ENCODE peak calls at places on chromosomes 7 and 10, in six cellular contexts. X is neuronal stem cell, L is uterus, Y is mammary epithelial cell, I is transverse colon, E is left lung. F is an unnamed sample.

GRCh38 chr10:114395361-114396022 is 8.8 kb downstream of the AFAP1L2 start:
- DNase-seq in X (no peak), L (no peak), Y (no peak), I (no peak), E (no peak), F (no peak)

GRCh38 chr7:116777613-116778380 is 84.6 kb upstream of the CAPZA2 start:
- DNase-seq in X (no peak), L (no peak), Y (peak), I (no peak), E (no peak), F (no peak)

GRCh38 chr10:83037653-83038052 is 1101.7 kb upstream of the GHITM start:
- DNase-seq in X (no peak), L (no peak), Y (no peak), I (no peak), E (no peak), F (no peak)

GRCh38 chr7:28761485-28761884 is 196.6 kb downstream of the TRIL start:
- DNase-seq in X (no peak), L (no peak), Y (no peak), I (no peak), E (no peak), F (no peak)

GRCh38 chr10:98814459-98814858 is 367.7 kb upstream of the HPS1 start:
- DNase-seq in X (no peak), L (no peak), Y (no peak), I (no peak), E (no peak), F (no peak)

GRCh38 chr7:3301831-3302618 is 973 bp downstream of the SDK1 start:
- DNase-seq in X (peak), L (peak), Y (no peak), I (no peak), E (no peak), F (peak)

GRCh38 chr10:104424719-104425118 is 71.1 kb downstream of the CFAP58 start:
- DNase-seq in X (no peak), L (no peak), Y (peak), I (no peak), E (no peak), F (no peak)

GRCh38 chr10:114534480-114535095 is 123.5 kb downstream of the ABLIM1 start:
- DNase-seq in X (no peak), L (no peak), Y (no peak), I (no peak), E (no peak), F (no peak)

GRCh38 chr7:142855756-142856564 is 1.1 kb downstream of the EPHB6 start:
- DNase-seq in X (no peak), L (peak), Y (no peak), I (peak), E (peak), F (peak)

DNA sequence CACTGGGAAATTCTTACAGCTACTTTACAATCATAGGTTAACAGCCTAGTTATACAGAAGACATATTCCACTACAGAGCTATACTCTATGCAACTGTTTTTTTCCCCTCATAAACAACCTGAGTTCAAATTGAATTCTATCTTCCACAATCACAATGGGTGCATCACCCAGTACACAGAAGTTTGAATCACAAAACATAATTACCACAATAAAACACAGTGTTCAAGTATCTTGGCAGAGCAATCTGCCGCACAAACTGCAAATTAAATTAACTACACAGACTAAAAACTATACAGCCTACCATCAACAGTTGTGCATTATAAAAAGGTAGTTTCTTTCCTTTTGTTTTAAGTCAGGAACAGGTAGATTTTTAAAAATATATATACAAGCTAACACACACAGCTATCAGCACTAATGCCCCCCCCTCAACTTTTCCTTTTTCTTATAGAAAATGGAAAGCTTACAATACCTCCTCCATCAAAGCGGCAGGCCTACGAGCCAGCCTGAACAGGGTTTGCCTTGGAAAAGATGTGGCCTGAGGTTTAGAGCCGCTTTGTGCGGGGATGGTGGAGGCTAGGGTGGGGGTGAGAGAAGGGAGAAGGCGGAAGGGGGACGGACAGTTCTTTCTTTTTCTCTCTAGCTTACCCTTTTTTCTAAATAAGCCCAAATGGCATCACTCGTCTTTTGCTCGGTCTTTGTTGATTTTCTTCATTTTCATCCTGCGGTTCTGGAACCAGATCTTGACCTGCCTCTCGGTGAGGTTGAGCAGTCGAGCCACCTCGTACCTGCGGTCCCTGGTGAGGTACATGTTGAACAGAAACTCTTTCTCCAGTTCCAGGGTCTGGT is 2.2 kb downstream of the HOXA9 start:
- DNase-seq in X (no peak), L (no peak), Y (peak), I (peak), E (peak), F (no peak)
- H3K27ac ChIP-seq in X (no peak), L (peak), Y (no peak), I (peak), E (no peak), F (no peak)

DNA sequence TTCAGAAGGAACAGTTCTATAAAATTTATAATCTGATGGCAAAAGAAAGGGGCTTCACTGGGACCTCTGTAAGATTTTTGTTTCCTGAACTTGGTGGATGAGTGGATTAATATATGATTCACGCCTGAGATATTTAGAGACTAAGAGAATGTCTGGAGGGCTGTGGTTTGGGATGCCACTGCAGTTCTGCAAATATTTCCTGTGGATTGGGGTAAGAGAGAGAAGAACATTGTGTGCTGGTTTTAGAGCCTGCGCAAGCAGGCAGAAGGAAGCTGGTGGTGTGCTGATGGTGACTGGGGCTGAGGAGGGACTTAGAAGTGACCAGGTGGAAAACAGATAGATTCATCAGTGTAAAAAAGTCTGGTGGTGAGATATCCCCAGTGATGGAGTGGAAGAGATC is 87.0 kb downstream of the SUGCT start:
- DNase-seq in X (no peak), L (no peak), Y (peak), I (no peak), E (no peak), F (no peak)
- H3K27ac ChIP-seq in X (no peak), L (no peak), Y (peak), I (no peak), E (no peak), F (no peak)

DNA sequence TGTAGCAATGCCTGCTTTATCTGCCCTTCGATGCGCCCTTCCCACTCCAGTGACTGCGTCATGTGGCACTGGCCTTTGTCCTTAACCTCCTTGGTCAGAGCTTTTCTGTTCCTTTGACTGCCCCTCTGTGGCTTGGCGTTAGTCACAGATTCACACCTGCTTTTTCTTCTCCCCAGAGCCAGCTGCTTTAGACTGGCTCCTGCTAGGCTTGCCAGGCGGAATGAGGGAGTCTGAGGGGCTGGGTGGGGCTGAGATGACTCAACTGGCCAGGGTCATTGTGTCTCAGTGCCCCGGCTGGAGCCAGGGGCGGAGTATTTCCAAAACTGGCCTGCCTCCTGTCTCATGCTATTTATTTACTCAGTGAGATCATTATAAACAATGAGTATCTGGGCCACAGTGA is 194.1 kb downstream of the EMX2 start:
- DNase-seq in X (no peak), L (no peak), Y (no peak), I (no peak), E (no peak), F (no peak)
- H3K27ac ChIP-seq in X (no peak), L (no peak), Y (no peak), I (no peak), E (no peak), F (no peak)

DNA sequence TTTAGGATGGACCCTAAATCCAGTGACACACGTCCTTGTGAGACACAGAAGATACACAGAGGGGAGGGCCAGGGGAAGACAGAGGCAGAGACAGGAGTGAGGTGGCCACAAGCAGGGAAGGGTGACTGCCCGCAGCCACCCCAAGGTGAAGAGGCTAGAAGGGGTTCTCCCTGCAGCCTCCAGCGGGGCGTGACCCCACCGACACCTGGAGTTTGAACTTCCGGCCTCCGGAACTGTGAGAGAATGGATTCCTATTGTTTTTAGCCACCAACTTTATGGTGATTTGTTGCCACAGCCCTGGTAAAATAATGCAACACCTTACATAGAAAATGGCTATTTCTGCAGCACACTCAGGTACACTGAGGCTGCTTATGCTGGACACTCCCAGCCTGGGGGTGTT is 155.2 kb upstream of the CHST15 start:
- DNase-seq in X (no peak), L (no peak), Y (no peak), I (peak), E (no peak), F (no peak)
- H3K27ac ChIP-seq in X (no peak), L (no peak), Y (no peak), I (no peak), E (no peak), F (no peak)

GRCh38 chr10:132021046-132021445 is 39.3 kb upstream of the BNIP3 start:
- DNase-seq in X (no peak), L (no peak), Y (no peak), I (no peak), E (no peak), F (peak)
- H3K27ac ChIP-seq in X (no peak), L (no peak), Y (no peak), I (no peak), E (no peak), F (no peak)

DNA sequence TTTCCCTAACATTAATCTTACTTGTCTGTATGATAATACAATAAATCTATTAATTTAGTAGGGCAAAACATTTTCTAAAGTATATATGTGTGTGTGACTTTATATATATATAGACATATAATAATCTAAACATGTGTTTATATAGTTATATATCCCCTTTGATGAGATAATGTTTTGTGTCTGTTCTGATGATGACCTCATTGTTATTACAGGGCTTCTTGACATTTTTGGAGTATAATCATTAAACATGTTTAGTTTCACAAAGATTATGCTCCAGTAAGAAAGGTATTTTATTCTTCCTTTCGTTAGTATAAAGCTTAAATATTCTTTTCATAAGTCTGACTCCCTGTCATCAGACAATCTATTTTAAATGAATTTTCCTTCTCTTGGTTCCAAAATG is 62.3 kb upstream of the CABCOCO1 start:
- DNase-seq in X (no peak), L (no peak), Y (no peak), I (no peak), E (no peak), F (no peak)
- H3K27ac ChIP-seq in X (no peak), L (no peak), Y (no peak), I (no peak), E (no peak), F (no peak)

DNA sequence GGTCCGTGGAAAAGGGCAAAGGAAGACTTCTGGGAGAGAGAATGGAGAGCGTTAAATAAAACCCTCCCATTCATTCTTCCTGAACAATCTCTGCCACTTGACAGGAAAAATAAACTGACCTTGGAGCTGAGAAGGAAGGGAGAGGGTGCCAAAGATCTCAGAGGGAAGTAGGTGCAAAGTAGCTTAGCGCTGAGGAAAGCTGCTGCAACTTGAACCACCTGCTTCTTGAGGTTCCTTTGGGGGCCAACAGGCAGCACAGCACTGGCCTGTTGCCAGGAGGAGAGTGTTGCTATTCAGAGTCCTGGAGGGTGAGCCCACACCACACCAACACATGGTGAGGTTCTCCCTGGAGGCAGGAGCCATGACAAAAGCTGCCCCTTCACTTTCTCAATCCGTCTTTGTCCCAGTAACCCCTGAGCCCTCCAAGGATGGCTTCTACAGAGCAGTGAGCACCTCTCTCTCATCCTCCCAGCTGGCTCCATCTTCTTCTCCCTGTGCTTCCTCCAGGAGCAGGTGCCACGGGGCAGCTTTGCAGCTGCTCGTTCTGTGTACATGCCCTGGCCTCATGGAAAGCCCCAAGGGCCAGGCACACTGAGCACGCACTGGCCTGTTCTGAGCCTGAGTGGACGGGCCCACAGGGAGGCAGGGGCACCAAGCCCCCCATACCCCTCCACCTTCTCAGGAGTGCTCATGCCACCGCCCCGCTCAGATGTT is 101.3 kb downstream of the STRA8 start:
- DNase-seq in X (no peak), L (no peak), Y (no peak), I (no peak), E (no peak), F (no peak)
- H3K27ac ChIP-seq in X (no peak), L (no peak), Y (no peak), I (no peak), E (no peak), F (no peak)

GRCh38 chr7:80881361-80881760 is 37.5 kb downstream of the SEMA3C start:
- DNase-seq in X (no peak), L (no peak), Y (no peak), I (no peak), E (no peak), F (no peak)
- H3K27ac ChIP-seq in X (no peak), L (no peak), Y (peak), I (no peak), E (no peak), F (no peak)

GRCh38 chr10:120804020-120804419 is 47.1 kb upstream of the WDR11 start:
- DNase-seq in X (no peak), L (no peak), Y (no peak), I (no peak), E (no peak), F (no peak)
- H3K27ac ChIP-seq in X (no peak), L (no peak), Y (no peak), I (no peak), E (no peak), F (no peak)

GRCh38 chr7:139078911-139079310 is 30.6 kb downstream of the ZC3HAV1 start:
- DNase-seq in X (no peak), L (no peak), Y (no peak), I (no peak), E (no peak), F (no peak)
- H3K27ac ChIP-seq in X (no peak), L (no peak), Y (no peak), I (no peak), E (peak), F (no peak)